ENCODE peak calls at places on chromosomes 1 and 21, in nine cellular contexts. B is HCT116; O is BE2C; M is uterus; E is prostate gland; L is CD8-positive, alpha-beta T cell; W is IMR-90; P is cardiac muscle cell; A is OCI-LY7. C is an unnamed sample.

GRCh38 chr1:202806845-202807366 is 1.3 kb downstream of the KDM5B start:
- DNase-seq in W (no peak), A (no peak), O (peak; percentile 35), L (no peak), B (no peak), M (peak; percentile 25), E (peak; percentile 16), P (peak; percentile 51), C (peak; percentile 48)

GRCh38 chr21:28294046-28294445 is 698.6 kb downstream of the LTN1 start:
- DNase-seq in O (no peak), B (no peak), E (no peak), A (no peak), W (peak; percentile 72), M (no peak), L (no peak), P (no peak), C (no peak)

GRCh38 chr1:36366091-36366661 is 19.5 kb downstream of the STK40 start:
- DNase-seq in M (peak; percentile 37), L (peak; percentile 75), W (peak; percentile 75), B (no peak), P (no peak), E (no peak), A (peak; percentile 73), O (peak; percentile 88), C (no peak)

GRCh38 chr1:21262282-21263051 is 27.8 kb downstream of the ECE1 start:
- DNase-seq in B (no peak), M (peak; percentile 81), W (peak; percentile 95), L (no peak), P (peak; percentile 44), E (peak; percentile 33), A (no peak), O (peak; percentile 49), C (no peak)

GRCh38 chr1:210407207-210407886 is 78.6 kb downstream of the HHAT start:
- DNase-seq in E (peak; percentile 65), A (peak; percentile 63), B (peak; percentile 27), W (peak; percentile 56), L (peak; percentile 85), M (peak; percentile 53), P (peak; percentile 76), O (peak; percentile 78), C (no peak)

GRCh38 chr1:204846546-204846945 is 24.1 kb upstream of the NFASC start:
- DNase-seq in M (no peak), O (peak; percentile 53), L (no peak), E (no peak), A (no peak), P (no peak), B (no peak), W (no peak), C (no peak)

GRCh38 chr1:2405588-2406295 is 6.6 kb downstream of the PEX10 start:
- DNase-seq in O (no peak), B (no peak), M (no peak), L (no peak), E (no peak), P (no peak), W (peak; percentile 45), A (no peak), C (no peak)

GRCh38 chr21:42098957-42099547 is 27.9 kb downstream of the UMODL1 start:
- DNase-seq in P (no peak), L (no peak), W (no peak), B (no peak), M (no peak), O (no peak), E (no peak), A (no peak), C (no peak)

GRCh38 chr21:19501115-19501514 is 1097.5 kb upstream of the TMPRSS15 start:
- DNase-seq in M (no peak), L (no peak), B (no peak), W (no peak), E (no peak), O (no peak), P (no peak), A (no peak), C (no peak)

GRCh38 chr1:78501203-78501602 is 10.4 kb downstream of the PTGFR start:
- DNase-seq in W (no peak), E (no peak), L (no peak), A (no peak), O (no peak), P (no peak), B (no peak), M (no peak), C (no peak)

GRCh38 chr1:22969224-22969829 is 3.3 kb downstream of the LACTBL1 start:
- DNase-seq in P (peak; percentile 36), O (peak; percentile 56), B (no peak), L (no peak), A (no peak), M (no peak), E (peak; percentile 67), W (peak; percentile 90), C (no peak)

GRCh38 chr1:30782361-30783243 is 25.0 kb upstream of the LAPTM5 start:
- DNase-seq in B (no peak), W (peak; percentile 45), O (peak; percentile 50), A (peak; percentile 75), L (peak; percentile 84), E (peak; percentile 60), M (peak; percentile 67), P (peak; percentile 79), C (peak; percentile 46)

GRCh38 chr1:22983944-22984343 is 11.3 kb upstream of the LACTBL1 start:
- DNase-seq in W (no peak), O (no peak), L (no peak), E (no peak), P (no peak), B (no peak), M (no peak), A (no peak), C (no peak)

GRCh38 chr1:67957026-67957425 is 93.4 kb downstream of the DIRAS3 start:
- DNase-seq in A (no peak), O (peak; percentile 6), E (no peak), M (peak; percentile 55), B (no peak), L (no peak), W (peak; percentile 50), P (peak; percentile 85), C (no peak)

GRCh38 chr21:36337099-36337509 is 17.1 kb downstream of the MORC3 start:
- DNase-seq in E (peak; percentile 37), A (no peak), M (no peak), O (no peak), L (no peak), P (no peak), B (no peak), W (peak; percentile 78), C (no peak)

GRCh38 chr1:110893908-110894490 is 21.1 kb downstream of the CD53 start:
- DNase-seq in M (no peak), E (no peak), B (no peak), P (no peak), L (no peak), O (no peak), W (no peak), A (peak; percentile 31), C (no peak)
- H3K36me3 ChIP-seq in M (no peaks in the 10 kb centered on the region), E (no peaks in the 10 kb centered on the region), B (no peaks in the 10 kb centered on the region), P (no peaks in the 10 kb centered on the region), L (peaks cover 74% of the 10 kb centered on the region), O (no peaks in the 10 kb centered on the region), W (no peaks in the 10 kb centered on the region), A (peaks cover 80% of the 10 kb centered on the region), C (peaks cover 46% of the 10 kb centered on the region)

GRCh38 chr1:47997289-47998200 is at the start of gene TRABD2B:
- DNase-seq in P (peak; percentile 84), M (peak; percentile 81), B (peak; percentile 26), W (peak; percentile 34), A (peak; percentile 28), O (peak; percentile 66), L (peak; percentile 71), E (peak; percentile 71), C (peak; percentile 62)
- H3K4me3 ChIP-seq in P (peak within 1 kb of the TSS; percentile 88), M (peak within 1 kb of the TSS; percentile 32), B (peak within 1 kb of the TSS; percentile 42), W (peak within 1 kb of the TSS; percentile 49), A (no peak within 1 kb of the TSS), O (peak within 1 kb of the TSS; percentile 43), L (no peak within 1 kb of the TSS), E (peak within 1 kb of the TSS; percentile 48), C (no peak within 1 kb of the TSS)

DNA sequence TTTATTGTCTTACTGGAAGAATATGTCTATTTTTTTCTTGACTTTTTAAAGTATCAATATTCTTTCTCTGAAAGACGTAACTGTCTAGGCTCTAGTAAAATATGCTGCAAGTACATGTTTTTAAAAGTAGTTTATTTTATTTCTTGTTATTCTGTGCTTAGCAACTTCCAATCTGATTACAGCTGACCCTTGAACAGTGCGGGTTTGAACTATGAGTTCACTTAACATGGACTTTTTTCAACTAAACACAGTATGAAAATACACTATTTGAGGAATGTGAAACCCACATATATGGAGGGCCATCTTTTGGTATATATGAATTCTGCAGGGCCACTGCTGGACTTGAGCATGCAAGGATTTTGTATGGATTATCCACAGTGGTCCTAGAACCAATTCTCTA is 26.8 kb downstream of the GBP6 start:
- DNase-seq in A (no peak), W (no peak), M (no peak), P (no peak), B (no peak), E (no peak), L (no peak), O (no peak), C (no peak)
- H3K36me3 ChIP-seq in A (no peaks in the 10 kb centered on the region), W (no peaks in the 10 kb centered on the region), M (no peaks in the 10 kb centered on the region), P (no peaks in the 10 kb centered on the region), B (no peaks in the 10 kb centered on the region), E (no peaks in the 10 kb centered on the region), L (no peaks in the 10 kb centered on the region), O (no peaks in the 10 kb centered on the region), C (no peaks in the 10 kb centered on the region)

GRCh38 chr21:29333355-29333746 is 34.6 kb downstream of the BACH1 start:
- DNase-seq in E (no peak), M (no peak), B (no peak), L (no peak), W (no peak), O (no peak), P (no peak), A (no peak), C (no peak)
- H3K4me3 ChIP-seq in E (no peak overlapping the region), M (no peak overlapping the region), B (no peak overlapping the region), L (no peak overlapping the region), W (no peak overlapping the region), O (no peak overlapping the region), P (no peak overlapping the region), A (no peak overlapping the region), C (no peak overlapping the region)

GRCh38 chr1:40075251-40075650 is 21.8 kb downstream of the PPT1 start:
- DNase-seq in E (no peak), P (no peak), B (no peak), L (no peak), M (no peak), O (no peak), A (no peak), W (no peak), C (no peak)
- H3K36me3 ChIP-seq in E (peaks cover 7% of the 10 kb centered on the region), P (peaks cover 43% of the 10 kb centered on the region), B (peaks cover 55% of the 10 kb centered on the region), L (peaks cover 55% of the 10 kb centered on the region), M (no peaks in the 10 kb centered on the region), O (peaks cover 12% of the 10 kb centered on the region), A (peaks cover 96% of the 10 kb centered on the region), W (peaks cover 41% of the 10 kb centered on the region), C (peaks cover 17% of the 10 kb centered on the region)

C was measured in GM06990.